ENCODE peak calls at places on chromosomes 13 and 19, in seven cellular contexts. One of them, this sample, is unnamed.

GRCh38 chr13:30191491-30192100 is 115.8 kb downstream of the KATNAL1 start:
- DNase-seq in foreskin fibroblast: peak
- DNase-seq in H4: no peak
- DNase-seq in T follicular helper cell: no peak
- DNase-seq in tibial artery: no peak
- DNase-seq in cardiac fibroblast: no peak
- DNase-seq in neuronal stem cell: no peak
- DNase-seq in this sample: no peak

GRCh38 chr19:5115771-5116202 is 146.9 kb downstream of the KDM4B start:
- DNase-seq in foreskin fibroblast: no peak
- DNase-seq in H4: no peak
- DNase-seq in T follicular helper cell: no peak
- DNase-seq in tibial artery: no peak
- DNase-seq in cardiac fibroblast: peak
- DNase-seq in neuronal stem cell: no peak
- DNase-seq in this sample: no peak

GRCh38 chr19:57171551-57172081 is 4.3 kb upstream of the DUXA start:
- DNase-seq in foreskin fibroblast: peak
- DNase-seq in H4: no peak
- DNase-seq in T follicular helper cell: peak
- DNase-seq in tibial artery: no peak
- DNase-seq in cardiac fibroblast: peak
- DNase-seq in neuronal stem cell: peak
- DNase-seq in this sample: peak

GRCh38 chr13:20904908-20905307 is 2.4 kb upstream of the XPO4 start:
- DNase-seq in foreskin fibroblast: no peak
- DNase-seq in H4: no peak
- DNase-seq in T follicular helper cell: no peak
- DNase-seq in tibial artery: no peak
- DNase-seq in cardiac fibroblast: no peak
- DNase-seq in neuronal stem cell: no peak
- DNase-seq in this sample: no peak

GRCh38 chr13:100984349-100984748 is 309.8 kb upstream of the TMTC4 start:
- DNase-seq in foreskin fibroblast: no peak
- DNase-seq in H4: no peak
- DNase-seq in T follicular helper cell: no peak
- DNase-seq in tibial artery: no peak
- DNase-seq in cardiac fibroblast: no peak
- DNase-seq in neuronal stem cell: no peak
- DNase-seq in this sample: no peak

GRCh38 chr13:23159205-23159586 is 21.6 kb upstream of the SGCG start:
- DNase-seq in foreskin fibroblast: peak
- DNase-seq in H4: no peak
- DNase-seq in T follicular helper cell: no peak
- DNase-seq in tibial artery: no peak
- DNase-seq in cardiac fibroblast: peak
- DNase-seq in neuronal stem cell: peak
- DNase-seq in this sample: peak

GRCh38 chr13:33134213-33134612 is 118.0 kb downstream of the KL start:
- DNase-seq in foreskin fibroblast: no peak
- DNase-seq in H4: no peak
- DNase-seq in T follicular helper cell: no peak
- DNase-seq in tibial artery: no peak
- DNase-seq in cardiac fibroblast: no peak
- DNase-seq in neuronal stem cell: no peak
- DNase-seq in this sample: no peak

GRCh38 chr13:49052801-49053200 is 77.1 kb downstream of the FNDC3A start:
- DNase-seq in foreskin fibroblast: no peak
- DNase-seq in H4: no peak
- DNase-seq in T follicular helper cell: no peak
- DNase-seq in tibial artery: no peak
- DNase-seq in cardiac fibroblast: no peak
- DNase-seq in neuronal stem cell: no peak
- DNase-seq in this sample: no peak

GRCh38 chr13:50412046-50412617 is 396.9 kb downstream of the KCNRG start:
- DNase-seq in foreskin fibroblast: peak
- DNase-seq in H4: no peak
- DNase-seq in T follicular helper cell: no peak
- DNase-seq in tibial artery: no peak
- DNase-seq in cardiac fibroblast: no peak
- DNase-seq in neuronal stem cell: no peak
- DNase-seq in this sample: no peak

GRCh38 chr13:104015646-104016396 is 949.6 kb upstream of the SLC10A2 start:
- DNase-seq in foreskin fibroblast: no peak
- DNase-seq in H4: peak
- DNase-seq in T follicular helper cell: no peak
- DNase-seq in tibial artery: no peak
- DNase-seq in cardiac fibroblast: peak
- DNase-seq in neuronal stem cell: no peak
- DNase-seq in this sample: peak

GRCh38 chr13:50713849-50714248 is 129.6 kb downstream of the DLEU7 start:
- DNase-seq in foreskin fibroblast: peak
- DNase-seq in H4: peak
- DNase-seq in T follicular helper cell: no peak
- DNase-seq in tibial artery: no peak
- DNase-seq in cardiac fibroblast: peak
- DNase-seq in neuronal stem cell: no peak
- DNase-seq in this sample: peak

GRCh38 chr19:38265213-38265861 is 964 bp downstream of the SPINT2 start:
- DNase-seq in foreskin fibroblast: no peak
- DNase-seq in H4: no peak
- DNase-seq in T follicular helper cell: no peak
- DNase-seq in tibial artery: no peak
- DNase-seq in cardiac fibroblast: no peak
- DNase-seq in neuronal stem cell: no peak
- DNase-seq in this sample: no peak

GRCh38 chr19:52140077-52140710 is 456 bp upstream of the ZNF616 start:
- DNase-seq in foreskin fibroblast: no peak
- DNase-seq in H4: no peak
- DNase-seq in T follicular helper cell: no peak
- DNase-seq in tibial artery: no peak
- DNase-seq in cardiac fibroblast: no peak
- DNase-seq in neuronal stem cell: no peak
- DNase-seq in this sample: no peak

GRCh38 chr13:98273824-98274786 is 97.0 kb upstream of the RNF113B start:
- DNase-seq in foreskin fibroblast: no peak
- DNase-seq in H4: no peak
- DNase-seq in T follicular helper cell: no peak
- DNase-seq in tibial artery: no peak
- DNase-seq in cardiac fibroblast: no peak
- DNase-seq in neuronal stem cell: no peak
- DNase-seq in this sample: no peak

GRCh38 chr13:32821149-32821688 is 195.0 kb upstream of the KL start:
- DNase-seq in foreskin fibroblast: no peak
- DNase-seq in H4: no peak
- DNase-seq in T follicular helper cell: no peak
- DNase-seq in tibial artery: no peak
- DNase-seq in cardiac fibroblast: no peak
- DNase-seq in neuronal stem cell: no peak
- DNase-seq in this sample: no peak

GRCh38 chr13:31067416-31068118 is 94.1 kb downstream of the HSPH1 start:
- DNase-seq in foreskin fibroblast: peak
- DNase-seq in H4: no peak
- DNase-seq in T follicular helper cell: no peak
- DNase-seq in tibial artery: no peak
- DNase-seq in cardiac fibroblast: peak
- DNase-seq in neuronal stem cell: no peak
- DNase-seq in this sample: peak

GRCh38 chr13:112903606-112904195 is 65.3 kb upstream of the MCF2L start:
- DNase-seq in foreskin fibroblast: no peak
- DNase-seq in H4: no peak
- DNase-seq in T follicular helper cell: no peak
- DNase-seq in tibial artery: no peak
- DNase-seq in cardiac fibroblast: no peak
- DNase-seq in neuronal stem cell: no peak
- DNase-seq in this sample: no peak